ENCODE peak calls at places on chromosomes 2 and 18, in four cellular contexts. E is astrocyte, O is Peyer's patch, G is GM23248. I is an unnamed sample.

GRCh38 chr2:173644146-173644545 is 289.5 kb downstream of the CDCA7 start:
- DNase-seq in G (peak; percentile 88), O (no peak), E (peak; percentile 71), I (peak; percentile 64)

GRCh38 chr2:128589681-128590080 is 271.0 kb upstream of the HS6ST1 start:
- DNase-seq in E (no peak), O (peak; percentile 21), G (no peak), I (no peak)

GRCh38 chr18:56565596-56566355 is 72.6 kb downstream of the TXNL1 start:
- DNase-seq in E (peak; percentile 92), O (no peak), G (peak; percentile 82), I (peak; percentile 35)

GRCh38 chr2:27087823-27088410 is 1.3 kb downstream of the KHK start:
- DNase-seq in G (no peak), E (no peak), O (no peak), I (no peak)

GRCh38 chr2:207734636-207735512 is 23.4 kb downstream of the CCNYL1 start:
- DNase-seq in E (no peak), O (no peak), G (no peak), I (no peak)

GRCh38 chr2:50143822-50144575 is 887.9 kb downstream of the NRXN1 start:
- DNase-seq in E (peak; percentile 16), G (peak; percentile 71), O (no peak), I (peak; percentile 69)

GRCh38 chr2:129479892-129480291 is 499.6 kb upstream of the RAB6C start:
- DNase-seq in E (no peak), O (no peak), G (no peak), I (no peak)

GRCh38 chr2:85792783-85793441 is 39.1 kb downstream of the ATOH8 start:
- DNase-seq in E (peak; percentile 58), O (peak; percentile 45), G (peak; percentile 82), I (peak; percentile 59)

GRCh38 chr18:63140038-63140450 is 179.5 kb downstream of the BCL2 start:
- DNase-seq in G (no peak), E (no peak), O (no peak), I (no peak)

GRCh38 chr18:63143246-63143847 is 176.2 kb downstream of the BCL2 start:
- DNase-seq in G (no peak), O (no peak), E (no peak), I (no peak)

GRCh38 chr18:63142502-63143045 is 177.0 kb downstream of the BCL2 start:
- DNase-seq in E (no peak), G (no peak), O (no peak), I (no peak)

GRCh38 chr18:63141777-63142176 is 177.8 kb downstream of the BCL2 start:
- DNase-seq in G (no peak), E (no peak), O (peak; percentile 64), I (no peak)

GRCh38 chr18:63140997-63141776 is 178.4 kb downstream of the BCL2 start:
- DNase-seq in G (no peak), E (no peak), O (no peak), I (no peak)
- H3K4me3 ChIP-seq in G (no peak overlapping the region), E (no peak overlapping the region), O (no peak overlapping the region), I (no peak overlapping the region)

GRCh38 chr18:13051950-13052349 is 60.8 kb downstream of the CEP192 start:
- DNase-seq in G (no peak), E (no peak), O (peak; percentile 64), I (no peak)
- H3K36me3 ChIP-seq in G (peaks cover 39% of the 10 kb centered on the region), E (peaks cover 46% of the 10 kb centered on the region), O (no peaks in the 10 kb centered on the region), I (peaks cover 30% of the 10 kb centered on the region)

GRCh38 chr18:63887424-63887823 is at the start of gene SERPINB2:
- DNase-seq in E (no peak), G (peak; percentile 73), O (no peak), I (no peak)
- H3K4me3 ChIP-seq in E (no peak within 1 kb of the TSS), G (peak within 1 kb of the TSS; percentile 38), O (no peak within 1 kb of the TSS), I (peak within 1 kb of the TSS; percentile 15)

GRCh38 chr2:237337586-237337985 is 76.4 kb downstream of the COL6A3 start:
- DNase-seq in E (no peak), O (no peak), G (no peak), I (no peak)
- H3K36me3 ChIP-seq in E (peaks cover 63% of the 10 kb centered on the region), O (no peaks in the 10 kb centered on the region), G (peaks cover 97% of the 10 kb centered on the region), I (no peaks in the 10 kb centered on the region)

DNA sequence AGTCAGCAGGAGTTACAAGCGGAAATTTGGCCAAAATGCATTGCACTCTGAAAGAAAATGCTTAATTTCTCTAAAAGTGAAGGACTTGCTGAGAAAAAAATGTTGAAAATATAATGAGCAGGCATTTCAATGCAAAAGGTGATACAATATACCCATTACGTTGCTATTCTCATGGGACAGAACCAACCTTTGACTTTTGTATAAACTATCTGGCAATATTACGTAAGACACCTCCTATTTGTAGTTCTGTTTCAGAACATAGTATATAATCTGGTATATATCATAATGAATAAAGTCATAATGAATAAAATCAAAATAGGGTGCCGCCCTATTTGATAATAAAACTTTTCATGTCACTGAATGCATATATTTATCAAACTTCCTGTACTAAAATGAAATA is 286.2 kb upstream of the SESTD1 start:
- DNase-seq in E (no peak), O (no peak), G (no peak), I (no peak)
- H3K4me3 ChIP-seq in E (no peak overlapping the region), O (no peak overlapping the region), G (no peak overlapping the region), I (no peak overlapping the region)

I was measured in mesenchymal stem cell.